ENCODE peak calls at places on chromosomes 11 and 22, in four cellular contexts. Z is epithelial cell of esophagus, M is psoas muscle, C is COR-L47. T is an unnamed sample.

GRCh38 chr11:65205602-65205967 is 23.9 kb downstream of the CAPN1 start:
- DNase-seq in C (no peak), M (peak; percentile 9), Z (no peak), T (no peak)

GRCh38 chr22:22369962-22370265 is 125.3 kb downstream of the VPREB1 start:
- DNase-seq in Z (no peak), C (no peak), M (no peak), T (no peak)

GRCh38 chr11:60100511-60100910 is 12.0 kb downstream of the MS4A2 start:
- DNase-seq in C (no peak), Z (no peak), M (no peak), T (no peak)

GRCh38 chr11:32893091-32893946 is 708 bp downstream of the QSER1 start:
- DNase-seq in Z (peak; percentile 46), C (peak; percentile 45), M (peak; percentile 75), T (no peak)

GRCh38 chr11:128956401-128957203 is 13.9 kb upstream of the TP53AIP1 start:
- DNase-seq in Z (peak; percentile 81), C (peak; percentile 66), M (no peak), T (peak; percentile 21)

GRCh38 chr22:29520851-29521250 is 32.7 kb downstream of the THOC5 start:
- DNase-seq in Z (peak; percentile 60), C (no peak), M (no peak), T (no peak)

GRCh38 chr11:37988031-37988430 is 1390.0 kb upstream of the RAG2 start:
- DNase-seq in M (no peak), C (no peak), Z (peak; percentile 86), T (peak; percentile 32)

GRCh38 chr22:35835998-35836691 is 118.5 kb downstream of the APOL5 start:
- DNase-seq in Z (peak; percentile 85), C (peak; percentile 82), M (no peak), T (no peak)

GRCh38 chr22:36252754-36253522 is at the start of gene APOL1:
- DNase-seq in Z (no peak), C (no peak), M (no peak), T (no peak)

GRCh38 chr11:71498091-71498490 is 29.0 kb upstream of the KRTAP5-7 start:
- DNase-seq in C (no peak), M (no peak), Z (no peak), T (no peak)

GRCh38 chr11:126403039-126403438 is 47.6 kb downstream of the ST3GAL4 start:
- DNase-seq in C (no peak), M (no peak), Z (peak; percentile 85), T (no peak)

GRCh38 chr11:90168571-90168970 is 34.1 kb downstream of the NAALAD2 start:
- DNase-seq in C (no peak), Z (no peak), M (no peak), T (no peak)

GRCh38 chr11:70448983-70449567 is 50.7 kb downstream of the CTTN start:
- DNase-seq in C (no peak), M (no peak), Z (no peak), T (no peak)

GRCh38 chr22:41531422-41531727 is 12.9 kb downstream of the POLR3H start:
- DNase-seq in M (no peak), Z (no peak), C (no peak), T (no peak)

GRCh38 chr11:112968988-112969714 is 7.9 kb downstream of the NCAM1 start:
- DNase-seq in C (no peak), Z (no peak), M (no peak), T (no peak)

GRCh38 chr11:113045146-113045545 is 83.9 kb downstream of the NCAM1 start:
- DNase-seq in M (no peak), C (no peak), Z (no peak), T (no peak)

GRCh38 chr11:123741159-123741951 is at the start of gene ZNF202:
- DNase-seq in M (peak; percentile 96), Z (peak; percentile 90), C (peak; percentile 90), T (peak; percentile 56)

GRCh38 chr22:45454260-45454659 is 40.8 kb downstream of the RIBC2 start:
- DNase-seq in M (peak; percentile 12), Z (no peak), C (no peak), T (no peak)

GRCh38 chr11:61890536-61891330 is 612 bp downstream of the FADS3 start:
- DNase-seq in M (peak; percentile 88), Z (peak; percentile 63), C (peak; percentile 50), T (no peak)

GRCh38 chr11:60594998-60595637 is 79.9 kb downstream of the MS4A13 start:
- DNase-seq in M (no peak), C (no peak), Z (no peak), T (no peak)

GRCh38 chr22:36374603-36375024 is 13.2 kb downstream of the MYH9 start:
- DNase-seq in Z (peak; percentile 97), C (no peak), M (no peak), T (no peak)

GRCh38 chr11:72048718-72049460 is 31.5 kb downstream of the NUMA1 start:
- DNase-seq in Z (no peak), C (peak; percentile 27), M (no peak), T (no peak)

GRCh38 chr22:37019309-37020191 is at the start of the genes MPST and TST:
- DNase-seq in C (peak; percentile 48), M (peak; percentile 91), Z (peak; percentile 65), T (no peak)

GRCh38 chr11:16817321-16817720 is 78.9 kb downstream of the C11orf58 start:
- DNase-seq in Z (no peak), M (no peak), C (no peak), T (no peak)

GRCh38 chr11:114348200-114349191 is 51.8 kb downstream of the C11orf71 start:
- DNase-seq in Z (peak; percentile 82), M (no peak), C (peak; percentile 25), T (peak; percentile 31)

GRCh38 chr11:124113890-124114289 is 1.4 kb upstream of the VWA5A start:
- DNase-seq in M (no peak), C (no peak), Z (peak; percentile 51), T (no peak)

GRCh38 chr22:38165929-38166593 is 15.6 kb downstream of the PLA2G6 start:
- DNase-seq in C (no peak), Z (no peak), M (no peak), T (no peak)

GRCh38 chr11:26623076-26623666 is 51.1 kb upstream of the MUC15 start:
- DNase-seq in Z (peak; percentile 65), M (no peak), C (no peak), T (no peak)

GRCh38 chr11:76629853-76630599 is 40.5 kb downstream of the LRRC32 start:
- DNase-seq in Z (no peak), M (peak; percentile 82), C (no peak), T (no peak)

GRCh38 chr22:26648011-26648497 is 9.3 kb upstream of the MIAT start:
- DNase-seq in M (no peak), Z (no peak), C (peak; percentile 98), T (no peak)

GRCh38 chr11:100827934-100828661 is 141.0 kb downstream of the ARHGAP42 start:
- DNase-seq in Z (peak; percentile 74), C (peak; percentile 89), M (no peak), T (peak; percentile 38)

GRCh38 chr11:124745835-124746620 is 6.0 kb downstream of the VSIG2 start:
- DNase-seq in Z (peak; percentile 30), M (no peak), C (no peak), T (no peak)

GRCh38 chr22:46894081-46894671 is 131.7 kb downstream of the TBC1D22A start:
- DNase-seq in Z (no peak), M (no peak), C (no peak), T (no peak)

GRCh38 chr11:23021287-23021863 is 161.1 kb upstream of the CCDC179 start:
- DNase-seq in M (no peak), C (peak; percentile 32), Z (peak; percentile 35), T (no peak)

GRCh38 chr11:96012086-96012824 is 88.3 kb upstream of the MTMR2 start:
- DNase-seq in M (no peak), Z (peak; percentile 70), C (peak; percentile 86), T (no peak)

T was measured in brain pericyte.